ENCODE peak calls at places on chromosomes 7 and 10, in eight cellular contexts. D is epithelial cell of esophagus, B is colonic mucosa, X is IMR-90, Y is transverse colon, H is cardiac muscle cell, L is astrocyte, C is cardiac fibroblast. A is an unnamed sample.

GRCh38 chr7:81887098-81887497 is 117.3 kb upstream of the HGF start:
- DNase-seq in D (no peak), B (no peak), X (peak; percentile 50), Y (no peak), H (peak; percentile 48), L (peak; percentile 25), C (peak; percentile 39), A (peak; percentile 58)

GRCh38 chr10:132101529-132101928 is 35.8 kb downstream of the JAKMIP3 start:
- DNase-seq in D (no peak), B (no peak), X (no peak), Y (no peak), H (no peak), L (no peak), C (no peak), A (no peak)

GRCh38 chr7:128692623-128693270 is 20.7 kb downstream of the GARIN1A start:
- DNase-seq in D (no peak), B (no peak), X (peak; percentile 12), Y (no peak), H (no peak), L (no peak), C (no peak), A (no peak)

GRCh38 chr10:58326967-58327381 is 7.8 kb upstream of the UBE2D1 start:
- DNase-seq in D (peak; percentile 68), B (no peak), X (peak; percentile 42), Y (no peak), H (peak; percentile 80), L (peak; percentile 39), C (peak; percentile 63), A (peak; percentile 67)

GRCh38 chr10:12924911-12925310 is 76.6 kb downstream of the CCDC3 start:
- DNase-seq in D (no peak), B (no peak), X (no peak), Y (no peak), H (no peak), L (no peak), C (no peak), A (no peak)

GRCh38 chr7:17696422-17696821 is 243.9 kb downstream of the SNX13 start:
- DNase-seq in D (peak; percentile 99), B (no peak), X (peak; percentile 87), Y (peak; percentile 16), H (peak; percentile 80), L (peak; percentile 53), C (peak; percentile 76), A (peak; percentile 81)

GRCh38 chr10:4033341-4033896 is 248.4 kb upstream of the KLF6 start:
- DNase-seq in D (no peak), B (no peak), X (peak; percentile 42), Y (no peak), H (no peak), L (no peak), C (no peak), A (peak; percentile 41)

GRCh38 chr10:46540412-46541016 is 15.9 kb downstream of the GPRIN2 start:
- DNase-seq in D (no peak), B (no peak), X (no peak), Y (peak; percentile 15), H (no peak), L (no peak), C (no peak), A (no peak)

GRCh38 chr7:16999541-17000266 is 117.9 kb upstream of the AGR3 start:
- DNase-seq in D (no peak), B (no peak), X (no peak), Y (no peak), H (no peak), L (no peak), C (no peak), A (no peak)

GRCh38 chr7:43834463-43835251 is 34.7 kb downstream of the MRPS24 start:
- DNase-seq in D (peak; percentile 36), B (no peak), X (peak; percentile 40), Y (no peak), H (peak; percentile 7), L (peak; percentile 10), C (peak; percentile 2), A (peak; percentile 39)

GRCh38 chr7:127598318-127598717 is 4.8 kb downstream of the FSCN3 start:
- DNase-seq in D (peak; percentile 21), B (no peak), X (no peak), Y (no peak), H (peak; percentile 26), L (no peak), C (no peak), A (no peak)

GRCh38 chr10:86194684-86195083 is 171.9 kb downstream of the GRID1 start:
- DNase-seq in D (no peak), B (no peak), X (no peak), Y (no peak), H (no peak), L (no peak), C (no peak), A (no peak)

GRCh38 chr10:58064714-58065528 is 202.8 kb downstream of the IPMK start:
- DNase-seq in D (peak; percentile 57), B (peak; percentile 45), X (peak; percentile 58), Y (no peak), H (peak; percentile 66), L (peak; percentile 23), C (peak; percentile 73), A (peak; percentile 66)

GRCh38 chr7:11831383-11831726 is 643 bp downstream of the THSD7A start:
- DNase-seq in D (no peak), B (no peak), X (no peak), Y (no peak), H (peak; percentile 52), L (peak; percentile 25), C (peak; percentile 51), A (peak; percentile 20)
- H3K4me3 ChIP-seq in D (peak overlapping the region; percentile 46), B (peak overlapping the region; percentile 42), X (peak overlapping the region; percentile 61), Y (peak overlapping the region; percentile 75), H (peak overlapping the region; percentile 77), L (peak overlapping the region; percentile 61), C (peak overlapping the region; percentile 62), A (peak overlapping the region; percentile 60)

GRCh38 chr7:115183431-115184057 is 261.6 kb downstream of the MDFIC start:
- DNase-seq in D (no peak), B (no peak), X (no peak), Y (no peak), H (peak; percentile 42), L (peak; percentile 72), C (peak; percentile 31), A (peak; percentile 53)
- TF ChIP-seq CTCF in D (no peak), B (no peak), X (no peak), Y (no peak), H (no peak), L (no peak), C (no peak), A (no peak)

GRCh38 chr10:95304976-95305375 is 14.2 kb upstream of the PDLIM1 start:
- DNase-seq in D (peak; percentile 47), B (no peak), X (no peak), Y (no peak), H (no peak), L (no peak), C (no peak), A (no peak)

GRCh38 chr10:95304463-95304862 is 13.7 kb upstream of the PDLIM1 start:
- DNase-seq in D (no peak), B (no peak), X (no peak), Y (no peak), H (no peak), L (no peak), C (no peak), A (no peak)

GRCh38 chr10:95305606-95306385 is 15.0 kb upstream of the PDLIM1 start:
- DNase-seq in D (no peak), B (no peak), X (no peak), Y (no peak), H (peak; percentile 58), L (no peak), C (peak; percentile 53), A (no peak)

GRCh38 chr10:95303950-95304349 is 13.1 kb upstream of the PDLIM1 start:
- DNase-seq in D (no peak), B (peak; percentile 55), X (no peak), Y (no peak), H (no peak), L (no peak), C (no peak), A (no peak)

GRCh38 chr10:95303535-95303934 is 12.7 kb upstream of the PDLIM1 start:
- DNase-seq in D (no peak), B (no peak), X (peak; percentile 58), Y (no peak), H (peak; percentile 88), L (peak; percentile 30), C (peak; percentile 71), A (no peak)
- H3K4me3 ChIP-seq in D (no peak overlapping the region), B (no peak overlapping the region), X (no peak overlapping the region), Y (no peak overlapping the region), H (no peak overlapping the region), L (no peak overlapping the region), C (no peak overlapping the region), A (no peak overlapping the region)

GRCh38 chr7:100157069-100157333 is 1.5 kb downstream of the TRAPPC14 start:
- DNase-seq in D (no peak), B (no peak), X (no peak), Y (no peak), H (no peak), L (no peak), C (no peak), A (no peak)

GRCh38 chr7:100158229-100159098 is at the start of gene TRAPPC14:
- DNase-seq in D (peak; percentile 80), B (peak; percentile 98), X (peak; percentile 70), Y (peak; percentile 95), H (peak; percentile 94), L (peak; percentile 66), C (peak; percentile 89), A (peak; percentile 85)

GRCh38 chr7:100160067-100160466 is 1.5 kb upstream of the TRAPPC14 start:
- DNase-seq in D (no peak), B (no peak), X (no peak), Y (no peak), H (no peak), L (no peak), C (no peak), A (no peak)

GRCh38 chr7:100157334-100158228 is 942 bp downstream of the TRAPPC14 start:
- DNase-seq in D (peak; percentile 71), B (no peak), X (peak; percentile 64), Y (peak; percentile 58), H (peak; percentile 61), L (peak; percentile 22), C (peak; percentile 53), A (peak; percentile 84)

DNA sequence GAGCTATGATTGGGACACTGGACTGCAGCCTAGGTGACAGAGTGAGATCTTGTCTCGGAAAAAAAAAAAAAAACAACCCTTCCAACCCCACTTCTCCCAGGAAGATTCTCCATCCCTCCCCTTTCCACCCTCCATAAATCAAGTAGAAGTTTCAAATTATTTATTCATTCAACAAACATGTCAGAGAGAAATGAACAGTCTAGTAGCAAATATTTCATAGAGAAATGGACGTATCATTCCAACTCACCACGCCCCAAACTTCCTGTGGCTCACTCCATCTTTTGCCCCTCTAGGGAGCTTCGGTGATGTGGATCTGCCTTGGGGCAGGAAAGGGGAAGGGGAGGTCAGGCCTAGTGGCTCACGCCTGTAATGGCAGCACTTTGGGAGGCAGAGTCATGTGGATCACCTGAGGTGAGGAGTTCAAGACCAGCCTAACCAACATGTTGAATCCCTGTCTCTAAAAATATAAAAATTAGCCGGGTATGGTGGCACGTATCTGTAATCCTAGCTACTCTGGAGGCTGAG is 638 bp upstream of the TRAPPC14 start:
- DNase-seq in D (no peak), B (no peak), X (no peak), Y (no peak), H (no peak), L (no peak), C (no peak), A (no peak)
- TF ChIP-seq CTCF in D (no peak), B (no peak), X (no peak), Y (no peak), H (no peak), L (no peak), C (no peak), A (no peak)